ENCODE peak calls at places on chromosomes 7 and 10, in ten cellular contexts. One of them, this sample, is unnamed.

GRCh38 chr7:1702652-1703051 is 32.6 kb downstream of the ELFN1 start:
- DNase-seq in cardiac fibroblast: no peak
- DNase-seq in endodermal cell: no peak
- DNase-seq in EH: no peak
- DNase-seq in Peyer's patch: peak; percentile 14
- DNase-seq in kidney: no peak
- DNase-seq in LNCaP clone FGC: no peak
- DNase-seq in cardiac muscle cell: no peak
- DNase-seq in effector CD4-positive, alpha-beta T cell: no peak
- DNase-seq in T-helper 9 cell: no peak
- DNase-seq in this sample: no peak

GRCh38 chr7:36969376-36969775 is 245.1 kb upstream of the AOAH start:
- DNase-seq in cardiac muscle cell: no peak
- DNase-seq in T-helper 9 cell: no peak
- DNase-seq in kidney: no peak
- DNase-seq in Peyer's patch: peak; percentile 63
- DNase-seq in endodermal cell: no peak
- DNase-seq in EH: no peak
- DNase-seq in effector CD4-positive, alpha-beta T cell: no peak
- DNase-seq in cardiac fibroblast: no peak
- DNase-seq in LNCaP clone FGC: no peak
- DNase-seq in this sample: no peak

GRCh38 chr10:89952314-89952713 is 250.9 kb downstream of the KIF20B start:
- DNase-seq in T-helper 9 cell: no peak
- DNase-seq in Peyer's patch: no peak
- DNase-seq in LNCaP clone FGC: no peak
- DNase-seq in effector CD4-positive, alpha-beta T cell: no peak
- DNase-seq in EH: no peak
- DNase-seq in cardiac muscle cell: no peak
- DNase-seq in cardiac fibroblast: no peak
- DNase-seq in kidney: no peak
- DNase-seq in endodermal cell: no peak
- DNase-seq in this sample: no peak

GRCh38 chr10:71501402-71501801 is 104.7 kb downstream of the CDH23 start:
- DNase-seq in effector CD4-positive, alpha-beta T cell: no peak
- DNase-seq in T-helper 9 cell: no peak
- DNase-seq in Peyer's patch: no peak
- DNase-seq in kidney: no peak
- DNase-seq in LNCaP clone FGC: no peak
- DNase-seq in endodermal cell: peak; percentile 70
- DNase-seq in cardiac fibroblast: no peak
- DNase-seq in cardiac muscle cell: no peak
- DNase-seq in EH: no peak
- DNase-seq in this sample: no peak

GRCh38 chr7:68888971-68889385 is 709.3 kb upstream of the AUTS2 start:
- DNase-seq in effector CD4-positive, alpha-beta T cell: no peak
- DNase-seq in EH: no peak
- DNase-seq in kidney: no peak
- DNase-seq in LNCaP clone FGC: no peak
- DNase-seq in Peyer's patch: no peak
- DNase-seq in endodermal cell: no peak
- DNase-seq in cardiac fibroblast: no peak
- DNase-seq in T-helper 9 cell: no peak
- DNase-seq in cardiac muscle cell: peak; percentile 40
- DNase-seq in this sample: no peak

GRCh38 chr7:155356323-155357105 is 58.8 kb downstream of the INSIG1 start:
- DNase-seq in T-helper 9 cell: no peak
- DNase-seq in kidney: peak; percentile 57
- DNase-seq in LNCaP clone FGC: no peak
- DNase-seq in cardiac fibroblast: no peak
- DNase-seq in Peyer's patch: no peak
- DNase-seq in EH: peak; percentile 21
- DNase-seq in cardiac muscle cell: no peak
- DNase-seq in effector CD4-positive, alpha-beta T cell: no peak
- DNase-seq in endodermal cell: peak; percentile 86
- DNase-seq in this sample: peak; percentile 26

GRCh38 chr10:28711776-28712175 is 34.5 kb downstream of the BAMBI start:
- DNase-seq in cardiac muscle cell: no peak
- DNase-seq in kidney: no peak
- DNase-seq in Peyer's patch: no peak
- DNase-seq in effector CD4-positive, alpha-beta T cell: no peak
- DNase-seq in cardiac fibroblast: no peak
- DNase-seq in LNCaP clone FGC: no peak
- DNase-seq in T-helper 9 cell: no peak
- DNase-seq in endodermal cell: no peak
- DNase-seq in EH: no peak
- DNase-seq in this sample: no peak

GRCh38 chr10:106573106-106573505 is 591.4 kb downstream of the SORCS1 start:
- DNase-seq in LNCaP clone FGC: no peak
- DNase-seq in EH: peak; percentile 90
- DNase-seq in T-helper 9 cell: no peak
- DNase-seq in kidney: no peak
- DNase-seq in cardiac fibroblast: peak; percentile 76
- DNase-seq in Peyer's patch: no peak
- DNase-seq in endodermal cell: peak; percentile 49
- DNase-seq in effector CD4-positive, alpha-beta T cell: no peak
- DNase-seq in cardiac muscle cell: peak; percentile 68
- DNase-seq in this sample: peak; percentile 48

GRCh38 chr7:101315336-101315735 is 6.3 kb downstream of the IFT22 start:
- DNase-seq in effector CD4-positive, alpha-beta T cell: peak; percentile 28
- DNase-seq in Peyer's patch: peak; percentile 75
- DNase-seq in kidney: no peak
- DNase-seq in EH: peak; percentile 52
- DNase-seq in cardiac fibroblast: peak; percentile 75
- DNase-seq in LNCaP clone FGC: no peak
- DNase-seq in cardiac muscle cell: peak; percentile 70
- DNase-seq in T-helper 9 cell: peak; percentile 40
- DNase-seq in endodermal cell: peak; percentile 87
- DNase-seq in this sample: peak; percentile 57

GRCh38 chr10:95247200-95247880 is 43.5 kb downstream of the PDLIM1 start:
- DNase-seq in LNCaP clone FGC: no peak
- DNase-seq in T-helper 9 cell: no peak
- DNase-seq in endodermal cell: no peak
- DNase-seq in effector CD4-positive, alpha-beta T cell: no peak
- DNase-seq in cardiac fibroblast: peak; percentile 81
- DNase-seq in Peyer's patch: no peak
- DNase-seq in EH: peak; percentile 94
- DNase-seq in kidney: no peak
- DNase-seq in cardiac muscle cell: peak; percentile 60
- DNase-seq in this sample: peak; percentile 86

GRCh38 chr7:156988605-156989185 is 21.8 kb downstream of the MNX1 start:
- DNase-seq in effector CD4-positive, alpha-beta T cell: no peak
- DNase-seq in cardiac fibroblast: no peak
- DNase-seq in EH: no peak
- DNase-seq in endodermal cell: no peak
- DNase-seq in Peyer's patch: no peak
- DNase-seq in LNCaP clone FGC: no peak
- DNase-seq in kidney: no peak
- DNase-seq in T-helper 9 cell: no peak
- DNase-seq in cardiac muscle cell: peak; percentile 45
- DNase-seq in this sample: no peak

GRCh38 chr10:36172574-36172973 is 530.5 kb upstream of the FZD8 start:
- DNase-seq in T-helper 9 cell: no peak
- DNase-seq in cardiac fibroblast: peak; percentile 88
- DNase-seq in endodermal cell: no peak
- DNase-seq in cardiac muscle cell: peak; percentile 73
- DNase-seq in effector CD4-positive, alpha-beta T cell: no peak
- DNase-seq in LNCaP clone FGC: no peak
- DNase-seq in kidney: no peak
- DNase-seq in EH: peak; percentile 79
- DNase-seq in Peyer's patch: no peak
- DNase-seq in this sample: peak; percentile 68

GRCh38 chr7:33807779-33808482 is 97.4 kb upstream of the BMPER start:
- DNase-seq in effector CD4-positive, alpha-beta T cell: no peak
- DNase-seq in endodermal cell: peak; percentile 91
- DNase-seq in cardiac muscle cell: peak; percentile 68
- DNase-seq in EH: peak; percentile 89
- DNase-seq in T-helper 9 cell: no peak
- DNase-seq in cardiac fibroblast: peak; percentile 94
- DNase-seq in kidney: no peak
- DNase-seq in LNCaP clone FGC: no peak
- DNase-seq in Peyer's patch: no peak
- DNase-seq in this sample: peak; percentile 97

GRCh38 chr7:118492466-118492865 is 268.0 kb downstream of the ANKRD7 start:
- DNase-seq in kidney: no peak
- DNase-seq in EH: no peak
- DNase-seq in effector CD4-positive, alpha-beta T cell: no peak
- DNase-seq in LNCaP clone FGC: no peak
- DNase-seq in endodermal cell: no peak
- DNase-seq in cardiac muscle cell: no peak
- DNase-seq in cardiac fibroblast: no peak
- DNase-seq in Peyer's patch: no peak
- DNase-seq in T-helper 9 cell: no peak
- DNase-seq in this sample: no peak

GRCh38 chr10:134205-134742 is 981 bp upstream of the ZMYND11 start:
- DNase-seq in endodermal cell: peak; percentile 66
- DNase-seq in cardiac muscle cell: no peak
- DNase-seq in LNCaP clone FGC: no peak
- DNase-seq in cardiac fibroblast: no peak
- DNase-seq in T-helper 9 cell: peak; percentile 8
- DNase-seq in EH: no peak
- DNase-seq in Peyer's patch: no peak
- DNase-seq in effector CD4-positive, alpha-beta T cell: no peak
- DNase-seq in kidney: no peak
- DNase-seq in this sample: no peak

GRCh38 chr7:51144178-51144577 is 172.4 kb downstream of the COBL start:
- DNase-seq in LNCaP clone FGC: no peak
- DNase-seq in effector CD4-positive, alpha-beta T cell: no peak
- DNase-seq in endodermal cell: no peak
- DNase-seq in cardiac fibroblast: no peak
- DNase-seq in EH: no peak
- DNase-seq in cardiac muscle cell: no peak
- DNase-seq in T-helper 9 cell: no peak
- DNase-seq in kidney: no peak
- DNase-seq in Peyer's patch: no peak
- DNase-seq in this sample: no peak

This sample was measured in GM23248.